ENCODE peak calls at places on chromosomes 13 and 19, in eight cellular contexts. One of them, this sample, is unnamed.

GRCh38 chr19:21147540-21147939 is 5.7 kb downstream of the ZNF431 start:
- DNase-seq in mammary epithelial cell: no peak
- DNase-seq in GM23248: peak; percentile 38
- DNase-seq in psoas muscle: no peak
- DNase-seq in AG04450: no peak
- DNase-seq in left ventricle myocardium inferior: no peak
- DNase-seq in suprapubic skin: no peak
- DNase-seq in ascending aorta: no peak
- DNase-seq in this sample: no peak

GRCh38 chr13:30132623-30133553 is 174.5 kb downstream of the KATNAL1 start:
- DNase-seq in suprapubic skin: peak; percentile 99
- DNase-seq in psoas muscle: peak; percentile 97
- DNase-seq in ascending aorta: peak; percentile 87
- DNase-seq in mammary epithelial cell: peak; percentile 74
- DNase-seq in GM23248: peak; percentile 96
- DNase-seq in AG04450: peak; percentile 81
- DNase-seq in left ventricle myocardium inferior: peak; percentile 96
- DNase-seq in this sample: peak; percentile 96

GRCh38 chr19:604355-604754 is 14.7 kb downstream of the HCN2 start:
- DNase-seq in ascending aorta: no peak
- DNase-seq in mammary epithelial cell: no peak
- DNase-seq in AG04450: no peak
- DNase-seq in left ventricle myocardium inferior: no peak
- DNase-seq in psoas muscle: no peak
- DNase-seq in GM23248: peak; percentile 30
- DNase-seq in suprapubic skin: no peak
- DNase-seq in this sample: no peak

GRCh38 chr19:35755550-35756371 is 1.1 kb downstream of the HSPB6 start:
- DNase-seq in suprapubic skin: peak; percentile 91
- DNase-seq in psoas muscle: peak; percentile 94
- DNase-seq in GM23248: peak; percentile 91
- DNase-seq in mammary epithelial cell: no peak
- DNase-seq in ascending aorta: peak; percentile 49
- DNase-seq in left ventricle myocardium inferior: peak; percentile 90
- DNase-seq in AG04450: no peak
- DNase-seq in this sample: peak; percentile 88

GRCh38 chr13:58933475-58933874 is 1230.3 kb downstream of the DIAPH3 start:
- DNase-seq in GM23248: no peak
- DNase-seq in AG04450: no peak
- DNase-seq in mammary epithelial cell: no peak
- DNase-seq in psoas muscle: no peak
- DNase-seq in ascending aorta: no peak
- DNase-seq in suprapubic skin: no peak
- DNase-seq in left ventricle myocardium inferior: no peak
- DNase-seq in this sample: no peak

GRCh38 chr13:66887088-66887487 is 343.0 kb downstream of the PCDH9 start:
- DNase-seq in GM23248: no peak
- DNase-seq in suprapubic skin: no peak
- DNase-seq in psoas muscle: no peak
- DNase-seq in AG04450: peak; percentile 10
- DNase-seq in left ventricle myocardium inferior: no peak
- DNase-seq in mammary epithelial cell: no peak
- DNase-seq in ascending aorta: no peak
- DNase-seq in this sample: no peak

GRCh38 chr13:100274942-100275506 is 186.1 kb downstream of the PCCA start:
- DNase-seq in psoas muscle: no peak
- DNase-seq in suprapubic skin: no peak
- DNase-seq in AG04450: no peak
- DNase-seq in ascending aorta: no peak
- DNase-seq in left ventricle myocardium inferior: no peak
- DNase-seq in GM23248: no peak
- DNase-seq in mammary epithelial cell: no peak
- DNase-seq in this sample: no peak

GRCh38 chr13:21675095-21676007 is 4.5 kb downstream of the FGF9 start:
- DNase-seq in mammary epithelial cell: no peak
- DNase-seq in GM23248: peak; percentile 25
- DNase-seq in psoas muscle: peak; percentile 43
- DNase-seq in left ventricle myocardium inferior: peak; percentile 32
- DNase-seq in AG04450: no peak
- DNase-seq in ascending aorta: no peak
- DNase-seq in suprapubic skin: no peak
- DNase-seq in this sample: peak; percentile 47

GRCh38 chr13:108266316-108266936 is 3.1 kb upstream of the TNFSF13B start:
- DNase-seq in psoas muscle: no peak
- DNase-seq in left ventricle myocardium inferior: no peak
- DNase-seq in ascending aorta: no peak
- DNase-seq in AG04450: no peak
- DNase-seq in suprapubic skin: no peak
- DNase-seq in GM23248: no peak
- DNase-seq in mammary epithelial cell: no peak
- DNase-seq in this sample: no peak

GRCh38 chr13:105847532-105848295 is 687.7 kb downstream of the EFNB2 start:
- DNase-seq in psoas muscle: no peak
- DNase-seq in mammary epithelial cell: no peak
- DNase-seq in AG04450: no peak
- DNase-seq in left ventricle myocardium inferior: no peak
- DNase-seq in suprapubic skin: no peak
- DNase-seq in ascending aorta: no peak
- DNase-seq in GM23248: no peak
- DNase-seq in this sample: no peak
- H3K4me3 ChIP-seq in psoas muscle: no peak overlapping the region
- H3K4me3 ChIP-seq in mammary epithelial cell: no peak overlapping the region
- H3K4me3 ChIP-seq in AG04450: no peak overlapping the region
- H3K4me3 ChIP-seq in left ventricle myocardium inferior: no peak overlapping the region
- H3K4me3 ChIP-seq in suprapubic skin: no peak overlapping the region
- H3K4me3 ChIP-seq in ascending aorta: no peak overlapping the region
- H3K4me3 ChIP-seq in GM23248: no peak overlapping the region
- H3K4me3 ChIP-seq in this sample: no peak overlapping the region

GRCh38 chr19:4328243-4328990 is 10.2 kb downstream of the STAP2 start:
- DNase-seq in ascending aorta: peak; percentile 74
- DNase-seq in suprapubic skin: peak; percentile 97
- DNase-seq in AG04450: peak; percentile 94
- DNase-seq in psoas muscle: peak; percentile 88
- DNase-seq in mammary epithelial cell: no peak
- DNase-seq in GM23248: peak; percentile 96
- DNase-seq in left ventricle myocardium inferior: peak; percentile 95
- DNase-seq in this sample: peak; percentile 89

GRCh38 chr19:4326215-4326836 is 12.3 kb downstream of the STAP2 start:
- DNase-seq in AG04450: no peak
- DNase-seq in ascending aorta: no peak
- DNase-seq in mammary epithelial cell: no peak
- DNase-seq in psoas muscle: no peak
- DNase-seq in GM23248: no peak
- DNase-seq in left ventricle myocardium inferior: no peak
- DNase-seq in suprapubic skin: no peak
- DNase-seq in this sample: no peak

GRCh38 chr19:4326837-4327251 is 11.8 kb downstream of the STAP2 start:
- DNase-seq in suprapubic skin: no peak
- DNase-seq in GM23248: no peak
- DNase-seq in psoas muscle: no peak
- DNase-seq in AG04450: no peak
- DNase-seq in mammary epithelial cell: no peak
- DNase-seq in ascending aorta: no peak
- DNase-seq in left ventricle myocardium inferior: no peak
- DNase-seq in this sample: no peak

GRCh38 chr19:4327252-4327876 is 11.3 kb downstream of the STAP2 start:
- DNase-seq in AG04450: no peak
- DNase-seq in ascending aorta: peak; percentile 32
- DNase-seq in GM23248: peak; percentile 73
- DNase-seq in mammary epithelial cell: no peak
- DNase-seq in left ventricle myocardium inferior: peak; percentile 75
- DNase-seq in suprapubic skin: peak; percentile 91
- DNase-seq in psoas muscle: peak; percentile 57
- DNase-seq in this sample: peak; percentile 78

DNA sequence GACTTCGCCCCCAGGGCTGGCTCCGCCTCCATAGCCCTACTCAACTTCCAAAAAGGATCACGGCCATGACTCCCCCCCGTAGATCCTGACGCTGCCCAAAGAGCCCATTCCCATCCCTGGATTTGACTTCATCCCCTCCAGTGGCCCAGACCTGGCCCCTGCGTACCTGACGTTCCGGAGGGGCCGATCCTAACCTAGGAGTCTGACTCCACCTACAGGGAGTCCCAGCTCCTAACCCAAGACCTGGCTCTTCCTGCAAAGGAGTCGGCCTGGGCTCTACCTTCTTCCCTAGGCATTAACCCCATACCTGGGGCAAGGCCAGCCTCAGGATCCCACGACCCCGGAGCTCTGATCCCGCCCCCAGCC is 10.8 kb downstream of the STAP2 start:
- DNase-seq in GM23248: no peak
- DNase-seq in psoas muscle: no peak
- DNase-seq in mammary epithelial cell: no peak
- DNase-seq in left ventricle myocardium inferior: no peak
- DNase-seq in ascending aorta: no peak
- DNase-seq in suprapubic skin: peak; percentile 75
- DNase-seq in AG04450: no peak
- DNase-seq in this sample: no peak
- H3K4me3 ChIP-seq in GM23248: peak overlapping the region; percentile 66
- H3K4me3 ChIP-seq in psoas muscle: peak overlapping the region; percentile 39
- H3K4me3 ChIP-seq in mammary epithelial cell: no peak overlapping the region
- H3K4me3 ChIP-seq in left ventricle myocardium inferior: peak overlapping the region; percentile 71
- H3K4me3 ChIP-seq in ascending aorta: peak overlapping the region; percentile 40
- H3K4me3 ChIP-seq in suprapubic skin: peak overlapping the region; percentile 1
- H3K4me3 ChIP-seq in AG04450: peak overlapping the region; percentile 52
- H3K4me3 ChIP-seq in this sample: peak overlapping the region; percentile 58

DNA sequence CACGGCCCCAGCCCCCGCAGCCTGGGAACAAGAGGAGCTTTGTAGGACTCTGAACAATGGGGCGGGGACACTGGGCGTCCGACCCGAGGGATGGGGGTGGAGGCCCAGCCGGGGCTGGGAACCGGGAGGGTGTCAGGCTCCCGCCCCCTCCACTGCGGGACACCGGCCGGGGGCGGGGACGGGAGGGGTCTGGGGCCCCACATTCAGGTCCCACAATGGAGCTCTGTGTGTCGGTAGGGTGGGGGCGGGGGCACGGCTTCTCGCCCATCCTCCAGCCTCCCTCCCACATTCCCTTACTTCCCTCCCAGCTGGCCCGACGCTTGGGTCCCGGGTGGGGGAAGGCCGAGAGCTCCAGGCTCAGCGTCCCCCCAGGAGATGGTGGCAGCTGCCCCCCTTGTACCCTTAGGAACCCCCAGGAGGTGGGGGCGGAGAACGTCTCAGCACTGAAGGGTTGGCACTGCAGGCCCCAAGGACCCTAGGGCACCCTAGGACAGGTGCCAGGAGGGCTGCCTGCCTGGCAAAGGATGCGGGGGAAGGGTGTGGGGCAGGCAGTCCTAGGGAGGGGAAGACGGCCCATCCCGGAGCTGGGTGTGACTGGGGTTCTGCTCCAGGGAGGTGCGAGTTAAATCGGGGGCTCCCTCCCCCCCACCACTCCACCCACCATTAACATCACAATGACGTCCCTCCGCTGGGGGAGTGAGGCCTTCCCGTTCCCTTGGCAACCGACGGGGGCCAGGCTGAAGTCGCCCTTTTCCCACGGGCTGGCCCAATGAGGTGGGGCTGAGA is 5.3 kb downstream of the TTYH1 start:
- DNase-seq in ascending aorta: no peak
- DNase-seq in suprapubic skin: no peak
- DNase-seq in psoas muscle: no peak
- DNase-seq in left ventricle myocardium inferior: peak; percentile 55
- DNase-seq in GM23248: no peak
- DNase-seq in mammary epithelial cell: no peak
- DNase-seq in AG04450: no peak
- DNase-seq in this sample: peak; percentile 45
- H3K4me3 ChIP-seq in ascending aorta: no peak overlapping the region
- H3K4me3 ChIP-seq in suprapubic skin: no peak overlapping the region
- H3K4me3 ChIP-seq in psoas muscle: no peak overlapping the region
- H3K4me3 ChIP-seq in left ventricle myocardium inferior: peak overlapping the region; percentile 49
- H3K4me3 ChIP-seq in GM23248: no peak overlapping the region
- H3K4me3 ChIP-seq in mammary epithelial cell: no peak overlapping the region
- H3K4me3 ChIP-seq in AG04450: no peak overlapping the region
- H3K4me3 ChIP-seq in this sample: peak overlapping the region; percentile 9

DNA sequence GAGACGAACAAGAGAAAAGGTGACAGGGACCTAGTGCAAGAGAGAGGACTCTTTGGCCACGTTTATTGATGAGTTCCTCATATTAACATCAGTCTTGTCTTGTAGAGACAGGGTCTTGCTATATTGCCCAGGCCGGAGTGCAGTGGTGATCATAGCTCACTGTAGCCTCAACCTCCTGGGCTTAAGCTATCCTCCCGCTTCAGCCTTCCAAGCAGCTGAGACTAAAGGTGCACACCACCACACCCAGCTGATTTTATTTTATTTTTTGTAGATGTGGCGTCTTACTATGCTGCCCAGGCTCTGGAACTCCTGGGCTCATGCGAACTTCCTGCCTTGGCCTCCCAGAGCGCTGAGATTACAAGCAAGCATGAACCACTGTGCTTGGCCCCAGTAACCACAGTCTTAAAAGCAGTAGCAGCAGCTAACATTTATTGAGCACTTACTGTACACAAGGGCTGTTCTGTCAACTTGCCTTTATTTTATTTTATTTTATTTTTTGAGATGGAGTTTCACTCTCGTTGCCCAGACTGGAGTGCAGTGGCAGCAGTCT is 1.1 kb upstream of the SH2D3A start:
- DNase-seq in ascending aorta: no peak
- DNase-seq in psoas muscle: no peak
- DNase-seq in left ventricle myocardium inferior: no peak
- DNase-seq in mammary epithelial cell: no peak
- DNase-seq in suprapubic skin: no peak
- DNase-seq in AG04450: no peak
- DNase-seq in GM23248: no peak
- DNase-seq in this sample: no peak
- H3K4me3 ChIP-seq in ascending aorta: no peak overlapping the region
- H3K4me3 ChIP-seq in psoas muscle: no peak overlapping the region
- H3K4me3 ChIP-seq in left ventricle myocardium inferior: no peak overlapping the region
- H3K4me3 ChIP-seq in mammary epithelial cell: no peak overlapping the region
- H3K4me3 ChIP-seq in suprapubic skin: peak overlapping the region; percentile 45
- H3K4me3 ChIP-seq in AG04450: no peak overlapping the region
- H3K4me3 ChIP-seq in GM23248: no peak overlapping the region
- H3K4me3 ChIP-seq in this sample: no peak overlapping the region

DNA sequence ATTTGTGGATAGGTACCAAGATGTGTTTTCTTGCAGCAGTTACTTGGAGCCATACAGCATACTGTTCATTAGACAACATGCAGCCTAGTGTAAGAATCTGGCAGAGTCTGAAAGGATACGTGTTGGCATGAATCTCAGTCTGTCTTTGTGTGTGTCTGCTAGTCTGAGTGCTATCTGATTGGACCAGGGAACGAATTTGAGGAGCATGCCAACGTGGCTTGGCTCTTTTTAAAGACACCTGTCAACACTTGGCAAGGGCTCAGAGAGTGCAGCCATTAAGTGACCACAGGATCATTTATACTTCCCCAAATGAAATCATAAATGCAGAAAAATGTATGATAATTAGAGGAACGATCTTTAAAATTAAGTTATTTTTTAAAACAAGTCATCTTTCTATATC is 27.6 kb upstream of the ATXN8OS start:
- DNase-seq in AG04450: no peak
- DNase-seq in suprapubic skin: no peak
- DNase-seq in mammary epithelial cell: no peak
- DNase-seq in psoas muscle: no peak
- DNase-seq in GM23248: no peak
- DNase-seq in ascending aorta: no peak
- DNase-seq in left ventricle myocardium inferior: peak; percentile 32
- DNase-seq in this sample: peak; percentile 12
- H3K4me3 ChIP-seq in AG04450: no peak overlapping the region
- H3K4me3 ChIP-seq in suprapubic skin: no peak overlapping the region
- H3K4me3 ChIP-seq in mammary epithelial cell: no peak overlapping the region
- H3K4me3 ChIP-seq in psoas muscle: no peak overlapping the region
- H3K4me3 ChIP-seq in GM23248: no peak overlapping the region
- H3K4me3 ChIP-seq in ascending aorta: no peak overlapping the region
- H3K4me3 ChIP-seq in left ventricle myocardium inferior: no peak overlapping the region
- H3K4me3 ChIP-seq in this sample: no peak overlapping the region